ENCODE peak calls at places on chromosomes 12 and 14, in seven cellular contexts. X is fibroblast of mammary gland, B is K562, L is body of pancreas, Q is DND-41, Z is fibroblast of pulmonary artery, S is A673. H is an unnamed sample.

GRCh38 chr14:68386950-68387779 is 405.7 kb downstream of the ZFP36L1 start:
- DNase-seq in S (no peak), X (peak), B (no peak), L (no peak), Q (no peak), Z (peak), H (no peak)

GRCh38 chr14:20679907-20680306 is 4.5 kb upstream of the RNASE4 start:
- DNase-seq in Q (no peak), L (peak), S (peak), X (peak), Z (peak), B (peak), H (no peak)

GRCh38 chr12:44873898-44874297 is 2.2 kb downstream of the NELL2 start:
- DNase-seq in S (peak), B (no peak), X (peak), Q (no peak), Z (peak), L (no peak), H (peak)

GRCh38 chr12:1592444-1593231 is 1.7 kb downstream of the FBXL14 start:
- DNase-seq in S (peak), Q (peak), Z (peak), X (peak), L (peak), B (peak), H (peak)

GRCh38 chr12:65822732-65823480 is 1.4 kb upstream of the HMGA2 start:
- DNase-seq in Z (peak), X (peak), Q (no peak), B (no peak), L (peak), S (peak), H (peak)

GRCh38 chr12:48952691-48953090 is 4.6 kb downstream of the ARF3 start:
- DNase-seq in X (no peak), S (no peak), Z (no peak), L (no peak), B (no peak), Q (no peak), H (no peak)

GRCh38 chr12:25692115-25693035 is 139.3 kb upstream of the LMNTD1 start:
- DNase-seq in X (peak), B (no peak), Z (peak), S (peak), Q (no peak), L (peak), H (peak)

GRCh38 chr12:49335955-49336644 is 888 bp downstream of the C1QL4 start:
- DNase-seq in Q (no peak), L (no peak), B (no peak), Z (no peak), X (no peak), S (no peak), H (no peak)

GRCh38 chr12:14327717-14328116 is 37.8 kb upstream of the ATF7IP start:
- DNase-seq in Z (peak), X (peak), S (no peak), Q (no peak), B (no peak), L (no peak), H (peak)

GRCh38 chr14:72291908-72292688 is 359.9 kb downstream of the RGS6 start:
- DNase-seq in L (peak), X (peak), S (peak), B (peak), Q (peak), Z (peak), H (peak)

GRCh38 chr12:122088181-122088810 is 9.7 kb downstream of the MLXIP start:
- DNase-seq in X (peak), S (no peak), B (no peak), Q (no peak), Z (no peak), L (no peak), H (no peak)

GRCh38 chr12:16086462-16086861 is 175.3 kb downstream of the DERA start:
- DNase-seq in B (no peak), Z (no peak), X (no peak), S (no peak), Q (no peak), L (no peak), H (no peak)

GRCh38 chr14:38994721-38995120 is 108.3 kb downstream of the SEC23A start:
- DNase-seq in Q (no peak), X (no peak), L (no peak), Z (peak), S (no peak), B (no peak), H (no peak)

GRCh38 chr12:40946612-40947194 is 241.4 kb upstream of the PDZRN4 start:
- DNase-seq in X (peak), Q (no peak), S (peak), Z (peak), L (no peak), B (peak), H (peak)

GRCh38 chr12:3832738-3833137 is 40.5 kb downstream of the PARP11 start:
- DNase-seq in S (no peak), Q (no peak), B (no peak), L (no peak), Z (no peak), X (peak), H (peak)

GRCh38 chr12:6699989-6700645 is 498 bp downstream of the PIANP start:
- DNase-seq in X (no peak), B (peak), Z (no peak), Q (no peak), S (no peak), L (no peak), H (peak)

GRCh38 chr12:15996948-15997347 is 85.8 kb downstream of the DERA start:
- DNase-seq in X (no peak), Q (no peak), B (no peak), L (no peak), Z (no peak), S (no peak), H (no peak)

GRCh38 chr14:100307215-100308111 is 1.2 kb upstream of the SLC25A29 start:
- DNase-seq in Q (no peak), Z (no peak), B (peak), S (no peak), X (no peak), L (no peak), H (no peak)

GRCh38 chr12:113435367-113435766 is 13.2 kb downstream of the SDSL start:
- DNase-seq in Q (no peak), B (no peak), X (no peak), S (no peak), Z (no peak), L (no peak), H (no peak)

GRCh38 chr14:44759263-44759662 is 202.5 kb downstream of the KLHL28 start:
- DNase-seq in L (no peak), X (no peak), S (peak), Q (no peak), B (no peak), Z (peak), H (no peak)

GRCh38 chr12:80935076-80935475 is 2.7 kb downstream of the LIN7A start:
- DNase-seq in L (no peak), Q (no peak), S (no peak), B (no peak), X (no peak), Z (no peak), H (no peak)

GRCh38 chr12:29414368-29414767 is 33.4 kb upstream of the ERGIC2 start:
- DNase-seq in Q (no peak), X (no peak), Z (peak), S (no peak), L (no peak), B (no peak), H (no peak)

GRCh38 chr12:5433840-5434646 is 2.1 kb downstream of the NTF3 start:
- DNase-seq in Z (no peak), L (no peak), B (no peak), Q (no peak), X (no peak), S (no peak), H (peak)

GRCh38 chr12:43337571-43338497 is 214.2 kb downstream of the ADAMTS20 start:
- DNase-seq in L (no peak), S (no peak), Q (no peak), Z (no peak), X (peak), B (no peak), H (no peak)

GRCh38 chr14:65753061-65753460 is 340.5 kb downstream of the FUT8 start:
- DNase-seq in X (no peak), Q (no peak), L (no peak), S (no peak), B (no peak), Z (no peak), H (no peak)

GRCh38 chr14:76701981-76702380 is 59.3 kb upstream of the VASH1 start:
- DNase-seq in X (peak), L (no peak), Q (no peak), S (no peak), B (no peak), Z (no peak), H (no peak)

DNA sequence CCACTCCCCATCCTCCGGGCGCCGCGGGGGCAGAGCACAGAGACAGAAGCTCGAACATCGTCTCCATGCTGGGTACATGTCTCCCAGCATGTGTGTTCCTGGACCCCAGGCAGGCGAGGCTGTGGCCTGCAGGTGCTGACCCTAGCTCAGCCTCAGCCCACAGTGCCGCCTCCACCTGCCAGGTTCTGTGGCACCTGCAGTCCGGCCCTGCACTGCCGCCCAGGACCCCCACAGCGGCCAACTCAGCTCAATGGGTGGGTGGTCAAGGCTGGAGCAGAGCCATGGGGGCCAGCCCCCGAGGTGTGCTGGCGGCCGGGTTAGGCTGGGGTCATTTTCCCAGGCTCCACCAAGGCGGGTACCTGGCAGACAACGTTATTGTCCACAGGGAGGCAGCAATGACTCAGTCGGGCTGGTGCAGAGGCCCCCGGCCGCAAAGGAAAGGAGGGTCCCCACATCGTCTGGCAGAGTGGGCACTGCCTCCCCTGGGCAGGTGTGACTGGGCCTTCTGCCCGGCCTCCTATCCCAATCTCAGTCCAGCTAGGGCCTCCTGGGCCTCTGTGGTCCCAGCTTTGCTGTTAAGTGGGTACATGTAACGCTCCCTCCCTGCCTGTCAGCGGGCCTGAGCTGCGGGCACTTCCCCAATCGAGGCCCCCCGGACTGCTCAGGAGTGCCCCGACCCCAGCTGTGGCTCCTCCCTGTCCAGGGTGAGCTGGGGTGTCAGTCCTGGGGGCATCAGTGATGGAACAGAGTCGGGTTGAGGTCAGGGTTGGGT is 20.2 kb upstream of the NUDT14 start:
- DNase-seq in B (no peak), Z (no peak), Q (no peak), S (no peak), X (no peak), L (no peak), H (no peak)
- TF ChIP-seq CTCF in B (no peak), Z (peak), Q (peak), S (no peak), X (no peak), L (no peak), H (no peak)

DNA sequence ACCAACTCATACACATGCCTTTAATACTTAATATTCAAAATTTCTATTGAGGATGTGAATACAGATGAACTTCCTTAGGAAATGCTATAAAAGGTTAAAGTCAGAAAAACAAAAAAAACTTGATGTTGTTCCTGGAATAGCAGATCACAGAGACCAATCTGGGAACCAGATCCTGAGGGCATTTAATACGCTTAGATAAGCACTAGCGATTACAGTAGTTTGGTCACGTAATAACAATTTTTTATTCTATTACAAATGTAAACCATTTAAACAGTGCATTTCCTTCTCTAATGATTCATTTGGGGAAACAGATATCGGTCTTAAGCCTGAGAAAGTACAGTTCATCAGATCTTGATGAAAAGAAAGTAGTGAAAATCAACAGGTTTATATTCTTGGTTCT is 30.8 kb upstream of the ABCC9 start:
- DNase-seq in L (no peak), X (no peak), Q (no peak), B (no peak), Z (no peak), S (no peak), H (no peak)
- H3K4me3 ChIP-seq in L (no peak), X (no peak), Q (no peak), B (no peak), Z (no peak), S (no peak), H (no peak)

GRCh38 chr14:62432955-62433354 is 612.3 kb downstream of the KCNH5 start:
- DNase-seq in L (no peak), X (no peak), Z (no peak), S (no peak), B (no peak), Q (no peak), H (no peak)
- TF ChIP-seq CTCF in L (no peak), X (no peak), Z (no peak), S (no peak), B (no peak), Q (no peak), H (no peak)

DNA sequence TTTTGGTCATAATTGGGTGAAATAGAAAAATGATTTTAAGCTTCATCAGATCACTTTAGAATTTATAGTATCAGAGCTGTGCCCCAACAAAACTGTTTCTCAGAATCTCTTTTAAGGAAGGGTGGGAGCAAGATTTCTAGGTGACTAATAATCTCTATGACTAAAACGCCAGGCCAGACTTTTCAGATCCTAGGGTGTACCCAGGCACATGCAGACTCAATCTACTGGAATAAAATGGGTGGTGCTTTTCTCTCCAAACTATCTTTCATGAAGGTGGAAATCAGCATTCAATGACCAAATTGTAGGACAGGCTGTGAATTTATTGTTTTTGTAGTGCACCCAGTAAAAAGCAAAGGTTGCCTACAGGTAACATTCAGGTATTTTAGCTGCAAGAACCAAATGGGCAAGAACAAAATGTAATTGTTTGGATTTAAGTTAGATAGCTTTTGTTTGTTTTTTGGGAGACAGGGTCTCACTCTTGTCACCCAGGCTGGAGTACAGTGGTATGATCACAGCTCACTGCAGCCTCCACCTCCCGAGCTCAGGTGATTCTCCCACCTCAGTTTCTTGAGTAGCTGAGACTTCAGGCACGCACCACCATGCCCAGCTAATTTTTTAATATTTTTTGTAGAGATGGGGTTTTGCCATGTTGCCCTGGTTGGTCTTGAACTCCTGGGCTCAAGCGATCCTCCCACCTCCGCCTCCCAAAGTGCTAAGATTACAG is 49.5 kb downstream of the PPP2R5C start:
- DNase-seq in Z (peak), S (no peak), X (peak), L (no peak), Q (no peak), B (no peak), H (no peak)
- H3K4me3 ChIP-seq in Z (peak), S (peak), X (peak), L (peak), Q (peak), B (peak), H (peak)

DNA sequence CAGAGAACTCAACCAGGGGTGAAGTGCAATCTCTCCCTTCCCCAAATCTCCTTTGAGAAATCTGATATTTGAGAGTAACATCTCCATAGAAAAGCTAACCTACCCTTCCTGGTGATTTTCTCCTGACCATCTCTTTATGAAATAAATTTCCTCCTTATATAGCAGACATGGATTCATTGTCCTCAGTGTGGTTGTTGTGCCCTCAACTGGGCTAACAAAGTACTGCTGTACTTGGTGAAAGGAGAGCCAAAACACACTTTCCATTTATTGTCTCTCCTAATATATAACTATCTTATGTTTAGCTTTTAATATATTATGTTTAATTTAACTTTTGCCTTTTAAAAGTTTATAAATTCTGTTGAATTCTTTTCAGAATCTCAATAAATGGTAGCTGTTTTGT is 65.1 kb upstream of the SLCO1B1 start:
- DNase-seq in X (no peak), Z (peak), S (peak), B (no peak), L (peak), Q (no peak), H (no peak)
- TF ChIP-seq CTCF in X (no peak), Z (peak), S (peak), B (no peak), L (peak), Q (peak), H (no peak)

DNA sequence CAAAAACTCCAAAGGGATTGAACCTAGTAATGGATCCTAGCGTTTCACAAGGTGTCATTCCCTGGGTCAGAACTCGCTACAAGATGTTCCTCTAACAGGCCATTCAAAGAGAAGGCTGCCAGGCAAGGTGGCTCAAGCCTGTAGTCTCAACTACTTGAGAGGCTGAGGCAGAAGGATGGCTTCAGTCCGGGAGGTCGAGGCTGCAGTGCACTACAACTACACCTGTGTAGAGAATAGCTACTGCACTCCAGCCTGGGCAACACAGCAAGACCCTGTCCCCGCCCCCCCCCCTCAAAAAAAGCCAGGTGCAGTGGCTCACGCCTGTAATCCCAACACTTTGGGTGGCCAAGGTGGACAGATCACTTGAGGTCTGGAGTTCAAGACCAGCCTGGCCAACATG is 14.4 kb downstream of the PPTC7 start:
- DNase-seq in X (no peak), L (no peak), S (no peak), Z (no peak), Q (no peak), B (no peak), H (no peak)
- H3K4me3 ChIP-seq in X (no peak), L (no peak), S (no peak), Z (no peak), Q (no peak), B (no peak), H (no peak)

DNA sequence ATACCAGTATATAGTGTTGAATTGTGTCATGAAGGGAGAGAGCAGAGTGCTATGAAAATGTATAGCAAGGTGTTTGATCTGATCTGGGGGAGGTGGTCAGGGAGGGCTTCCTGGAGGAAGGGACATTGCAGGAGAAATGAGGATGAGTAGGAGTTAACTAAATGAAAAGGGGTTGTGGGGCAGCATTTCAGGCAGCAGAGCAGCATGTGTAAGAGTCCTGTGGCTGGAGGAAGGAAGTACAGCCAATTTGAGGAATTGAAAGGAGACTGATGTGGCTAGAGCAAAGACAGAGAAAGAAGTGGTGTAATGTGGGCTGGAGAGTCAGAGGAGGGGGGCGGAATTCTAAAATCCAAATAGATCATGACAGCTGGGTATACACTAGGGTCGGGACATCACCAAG is 20.5 kb downstream of the NPC2 start:
- DNase-seq in X (no peak), S (no peak), Q (no peak), L (no peak), Z (no peak), B (no peak), H (no peak)
- TF ChIP-seq CTCF in X (no peak), S (no peak), Q (no peak), L (no peak), Z (no peak), B (no peak), H (no peak)

DNA sequence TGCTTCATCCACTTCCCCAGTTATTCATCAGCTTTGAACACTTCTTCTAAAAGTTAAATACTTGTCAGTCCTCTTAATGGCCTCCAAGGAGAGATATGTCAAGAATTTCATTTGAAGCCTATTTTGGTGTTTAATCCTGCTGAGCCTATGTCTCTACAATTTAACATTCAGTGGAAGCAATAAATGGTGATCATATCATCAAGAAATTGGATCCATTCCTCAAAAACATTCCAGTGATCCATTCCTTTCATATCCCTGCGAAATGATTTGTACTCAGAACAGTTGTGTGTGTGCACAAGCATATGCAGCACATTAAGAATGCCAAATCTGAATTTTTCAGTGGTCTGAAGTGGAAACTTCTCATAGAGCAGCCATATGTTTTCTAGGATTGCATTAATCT is 373.7 kb upstream of the SYT1 start:
- DNase-seq in L (no peak), Z (no peak), S (no peak), X (no peak), B (no peak), Q (no peak), H (no peak)
- H3K4me3 ChIP-seq in L (no peak), Z (no peak), S (no peak), X (no peak), B (no peak), Q (no peak), H (no peak)

H was measured in foreskin fibroblast.